ENCODE peak calls at places on chromosome 11, in nine cellular contexts. V, C, X, H, L, Y, N, B and M are unnamed samples.

GRCh38 chr11:11841605-11842425 is at the start of gene USP47:
- DNase-seq in V (peak), C (peak), X (no peak), H (peak), L (peak), Y (peak), N (peak), B (peak), M (peak)

GRCh38 chr11:104728927-104729326 is 169.3 kb downstream of the CASP12 start:
- DNase-seq in V (no peak), C (no peak), X (no peak), H (no peak), L (no peak), Y (no peak), N (no peak), B (no peak), M (no peak)

GRCh38 chr11:396511-396947 is 2.5 kb downstream of the PKP3 start:
- DNase-seq in V (no peak), C (no peak), X (no peak), H (peak), L (no peak), Y (peak), N (peak), B (no peak), M (no peak)

GRCh38 chr11:76910620-76911414 is 50.1 kb downstream of the ACER3 start:
- DNase-seq in V (no peak), C (no peak), X (no peak), H (no peak), L (no peak), Y (no peak), N (no peak), B (no peak), M (no peak)

GRCh38 chr11:68927280-68928107 is 23.8 kb downstream of the IGHMBP2 start:
- DNase-seq in V (no peak), C (no peak), X (no peak), H (no peak), L (no peak), Y (no peak), N (peak), B (no peak), M (no peak)

GRCh38 chr11:67456068-67456705 is 1.0 kb downstream of the CABP4 start:
- DNase-seq in V (no peak), C (no peak), X (no peak), H (no peak), L (no peak), Y (no peak), N (no peak), B (no peak), M (no peak)

GRCh38 chr11:8192016-8192895 is 23.4 kb upstream of the RIC3 start:
- DNase-seq in V (no peak), C (peak), X (peak), H (peak), L (peak), Y (peak), N (peak), B (peak), M (peak)

GRCh38 chr11:8685306-8685705 is 2.7 kb downstream of the RPL27A start:
- DNase-seq in V (no peak), C (no peak), X (no peak), H (no peak), L (no peak), Y (no peak), N (no peak), B (no peak), M (no peak)

GRCh38 chr11:2305862-2306823 is 4.3 kb downstream of the TSPAN32 start:
- DNase-seq in V (peak), C (no peak), X (no peak), H (no peak), L (no peak), Y (no peak), N (no peak), B (no peak), M (no peak)

GRCh38 chr11:130947481-130947880 is 31.2 kb upstream of the SNX19 start:
- DNase-seq in V (no peak), C (no peak), X (peak), H (no peak), L (no peak), Y (no peak), N (no peak), B (no peak), M (no peak)

GRCh38 chr11:130648601-130649000 is 200.2 kb downstream of the ADAMTS15 start:
- DNase-seq in V (no peak), C (no peak), X (no peak), H (no peak), L (no peak), Y (no peak), N (no peak), B (no peak), M (no peak)

GRCh38 chr11:118497831-118498230 is 29.4 kb upstream of the TTC36 start:
- DNase-seq in V (no peak), C (no peak), X (no peak), H (no peak), L (no peak), Y (no peak), N (no peak), B (no peak), M (no peak)

GRCh38 chr11:11894486-11894885 is 52.7 kb downstream of the USP47 start:
- DNase-seq in V (no peak), C (no peak), X (no peak), H (no peak), L (no peak), Y (no peak), N (no peak), B (no peak), M (no peak)

GRCh38 chr11:129815596-129816461 is at the start of gene TMEM45B:
- DNase-seq in V (peak), C (peak), X (no peak), H (peak), L (no peak), Y (peak), N (no peak), B (no peak), M (no peak)